ENCODE peak calls at places on chromosomes 3 and 15, in six cellular contexts. O is endothelial cell of umbilical vein, F is OCI-LY7, L is uterus, K is IMR-90, W is cardiac fibroblast. Z is an unnamed sample.

GRCh38 chr3:101193957-101194356 is 126.4 kb downstream of the IMPG2 start:
- DNase-seq in W (peak), K (peak), O (no peak), F (no peak), L (no peak), Z (peak)

GRCh38 chr15:92906563-92907081 is 6.5 kb downstream of the CHD2 start:
- DNase-seq in O (peak), K (peak), L (no peak), W (peak), F (peak), Z (no peak)

GRCh38 chr3:170494766-170495165 is 76.1 kb downstream of the CLDN11 start:
- DNase-seq in W (no peak), L (peak), K (peak), O (no peak), F (no peak), Z (no peak)

GRCh38 chr15:39621210-39621609 is 40.3 kb downstream of the THBS1 start:
- DNase-seq in F (no peak), K (no peak), W (no peak), O (peak), L (no peak), Z (no peak)

GRCh38 chr3:16309558-16309957 is 44.5 kb downstream of the OXNAD1 start:
- DNase-seq in W (peak), K (peak), O (peak), L (no peak), F (no peak), Z (no peak)

GRCh38 chr15:27273506-27273905 is 302.5 kb downstream of the GABRG3 start:
- DNase-seq in L (no peak), K (no peak), O (no peak), W (no peak), F (no peak), Z (no peak)

GRCh38 chr3:4600526-4600925 is 107.4 kb downstream of the ITPR1 start:
- DNase-seq in O (no peak), L (no peak), F (no peak), K (no peak), W (no peak), Z (no peak)

GRCh38 chr3:21435871-21436270 is 315.1 kb downstream of the ZNF385D start:
- DNase-seq in W (peak), F (no peak), K (peak), L (no peak), O (peak), Z (peak)

GRCh38 chr3:112109313-112109712 is 23.1 kb downstream of the C3orf52 start:
- DNase-seq in K (no peak), W (no peak), O (no peak), F (peak), L (no peak), Z (no peak)

GRCh38 chr3:161496508-161496907 is at the start of gene OTOL1:
- DNase-seq in O (no peak), K (no peak), W (no peak), L (no peak), F (no peak), Z (no peak)

GRCh38 chr3:71172951-71173350 is 410.6 kb downstream of the FOXP1 start:
- DNase-seq in F (no peak), W (peak), O (no peak), L (no peak), K (peak), Z (peak)

GRCh38 chr3:113606539-113607218 is 74.3 kb downstream of the SIDT1 start:
- DNase-seq in O (no peak), L (no peak), W (no peak), K (no peak), F (peak), Z (no peak)

GRCh38 chr3:53171827-53172505 is 11.0 kb downstream of the PRKCD start:
- DNase-seq in F (peak), K (no peak), L (no peak), O (no peak), W (no peak), Z (no peak)

GRCh38 chr15:42201801-42202200 is 6.3 kb downstream of the VPS39 start:
- DNase-seq in K (no peak), L (no peak), O (no peak), F (no peak), W (no peak), Z (no peak)

GRCh38 chr3:31579828-31580227 is 47.1 kb downstream of the STT3B start:
- DNase-seq in F (no peak), L (no peak), W (no peak), O (no peak), K (no peak), Z (no peak)

GRCh38 chr3:15382405-15382923 is 44.9 kb downstream of the METTL6 start:
- DNase-seq in W (no peak), K (no peak), F (no peak), O (no peak), L (no peak), Z (peak)

GRCh38 chr15:92889390-92890113 is 10.6 kb upstream of the CHD2 start:
- DNase-seq in W (peak), K (no peak), L (no peak), F (no peak), O (no peak), Z (no peak)

GRCh38 chr3:15428539-15428938 is 1.1 kb downstream of the EAF1 start:
- DNase-seq in K (peak), F (peak), W (peak), L (no peak), O (peak), Z (peak)

GRCh38 chr3:162719684-162720341 is 1223.2 kb downstream of the OTOL1 start:
- DNase-seq in L (no peak), K (peak), F (no peak), O (no peak), W (peak), Z (peak)

GRCh38 chr3:12185172-12185710 is 26.5 kb upstream of the TIMP4 start:
- DNase-seq in O (no peak), W (no peak), F (no peak), K (no peak), L (no peak), Z (no peak)

DNA sequence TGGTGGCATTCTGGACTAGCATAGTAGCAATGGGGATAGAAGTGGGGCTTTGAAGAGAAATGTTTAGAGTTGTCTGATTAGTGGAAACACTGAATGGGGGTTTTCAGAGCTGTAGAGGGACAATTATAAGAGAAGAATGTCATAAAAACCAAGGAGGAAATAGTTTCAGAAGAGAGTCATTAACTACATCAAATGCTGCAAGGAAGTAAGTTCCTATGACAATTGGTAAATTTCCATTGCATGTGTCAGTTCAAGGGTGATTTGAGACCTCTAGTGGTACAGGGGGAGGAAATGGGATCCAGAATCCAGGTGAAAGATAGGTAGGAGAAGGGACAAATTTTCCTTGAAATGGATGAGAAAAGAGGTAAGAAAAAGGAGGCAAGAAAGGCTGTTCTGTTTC is 68.3 kb upstream of the TBC1D5 start:
- DNase-seq in F (peak), L (no peak), K (peak), O (peak), W (peak), Z (peak)
- TF ChIP-seq CTCF in F (peak), L (no peak), K (peak), O (no peak), W (peak), Z (peak)

DNA sequence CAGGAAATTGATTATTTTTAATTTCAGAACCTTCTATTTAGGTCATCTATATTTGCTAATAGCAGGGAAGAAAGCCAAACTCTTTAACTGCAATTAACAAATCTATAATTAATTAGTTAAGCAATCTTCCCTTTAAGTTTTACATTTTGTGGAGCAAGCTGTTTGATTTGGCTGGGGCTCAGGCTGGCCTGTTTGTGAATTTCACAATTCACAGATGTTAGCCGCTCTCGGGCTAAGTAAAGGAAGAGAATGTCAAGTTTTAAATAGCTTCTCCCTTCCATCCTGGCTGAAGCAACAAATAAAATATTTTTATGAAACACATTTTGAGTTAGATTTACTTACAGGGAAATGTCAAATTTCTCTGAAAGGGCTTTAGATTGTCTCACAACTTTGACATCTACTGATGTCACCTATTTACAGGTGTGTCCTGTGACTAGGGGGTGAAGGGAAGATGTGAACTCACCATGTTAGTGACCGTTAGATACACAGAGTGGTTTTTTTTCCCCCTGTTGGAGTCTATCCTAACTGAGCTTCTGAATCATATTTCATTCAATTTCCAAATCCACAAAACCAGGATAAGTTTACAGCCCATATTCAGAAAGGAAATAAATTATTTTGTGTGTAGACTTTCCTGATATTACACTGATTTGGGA is 1.3 kb upstream of the TP63 start:
- DNase-seq in W (peak), O (no peak), K (no peak), L (peak), F (no peak), Z (peak)
- H3K4me3 ChIP-seq in W (no peak), O (no peak), K (no peak), L (no peak), F (no peak), Z (no peak)

GRCh38 chr15:101669744-101670143 is 17.6 kb upstream of the TM2D3 start:
- DNase-seq in O (no peak), L (no peak), W (peak), F (no peak), K (no peak), Z (no peak)

GRCh38 chr15:101676965-101677364 is 24.8 kb upstream of the TM2D3 start:
- DNase-seq in K (peak), L (no peak), F (no peak), O (no peak), W (no peak), Z (peak)

GRCh38 chr15:101675796-101676582 is 23.8 kb upstream of the TM2D3 start:
- DNase-seq in F (no peak), W (peak), K (peak), L (no peak), O (peak), Z (peak)

GRCh38 chr15:101675015-101675414 is 22.8 kb upstream of the TM2D3 start:
- DNase-seq in K (peak), W (peak), F (no peak), L (no peak), O (no peak), Z (peak)

DNA sequence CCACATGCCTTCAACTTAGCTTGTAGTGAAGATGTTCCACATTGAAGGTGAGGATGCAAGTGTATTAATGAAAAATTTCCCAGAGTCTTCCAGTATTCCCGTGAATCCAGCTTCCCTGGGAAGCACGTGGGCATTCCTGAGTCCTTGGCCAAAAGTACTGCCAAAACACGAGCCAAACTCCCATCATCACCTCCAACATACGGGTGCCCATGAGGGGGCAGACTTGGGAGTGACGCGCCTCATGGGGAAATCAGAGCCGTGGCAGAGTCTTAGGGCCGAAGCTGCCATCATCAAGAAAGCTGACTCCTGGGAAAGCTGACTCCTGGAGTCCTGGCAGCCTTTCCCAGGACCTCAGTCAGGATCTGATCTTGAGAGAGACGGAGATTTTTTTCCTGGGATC is 20.1 kb upstream of the TM2D3 start:
- DNase-seq in O (no peak), L (no peak), K (no peak), F (no peak), W (no peak), Z (no peak)
- TF ChIP-seq CTCF in O (no peak), L (no peak), K (no peak), F (peak), W (no peak), Z (no peak)

GRCh38 chr3:187889601-187890404 is 144.5 kb upstream of the BCL6 start:
- DNase-seq in F (peak), W (peak), K (no peak), O (no peak), L (peak), Z (no peak)
- H3K4me3 ChIP-seq in F (no peak), W (no peak), K (no peak), O (no peak), L (no peak), Z (no peak)

DNA sequence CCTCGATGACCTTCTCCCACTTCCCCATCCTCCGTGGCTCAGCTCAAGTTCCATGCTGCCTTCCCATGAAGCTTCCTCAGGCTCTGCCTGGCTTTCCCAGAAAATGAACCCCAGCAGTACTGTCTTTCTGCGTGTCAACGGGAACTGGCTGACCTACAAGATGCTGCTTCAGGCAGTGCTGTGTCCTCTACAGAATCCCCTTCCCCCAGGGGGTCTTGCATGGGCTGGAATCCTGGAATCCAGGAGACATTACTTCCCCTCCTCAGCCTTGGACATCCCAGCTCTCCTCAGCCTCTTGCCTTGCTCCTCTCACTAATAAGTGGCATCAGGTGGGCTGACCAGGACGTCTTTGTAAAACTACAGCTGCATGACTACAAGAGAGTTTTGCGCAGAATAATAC is 5.4 kb downstream of the CCDC12 start:
- DNase-seq in W (no peak), K (no peak), L (no peak), O (no peak), F (no peak), Z (no peak)
- TF ChIP-seq CTCF in W (no peak), K (no peak), L (no peak), O (no peak), F (no peak), Z (no peak)

GRCh38 chr3:100047455-100048141 is 66.7 kb downstream of the FILIP1L start:
- DNase-seq in K (peak), L (no peak), O (peak), F (peak), W (peak), Z (peak)
- H3K4me3 ChIP-seq in K (no peak), L (no peak), O (no peak), F (no peak), W (no peak), Z (no peak)

GRCh38 chr15:68256675-68257450 is 20.7 kb upstream of the FEM1B start:
- DNase-seq in L (peak), K (peak), F (peak), O (peak), W (peak), Z (peak)
- TF ChIP-seq CTCF in L (peak), K (no peak), F (no peak), O (no peak), W (no peak), Z (no peak)

GRCh38 chr3:194203482-194204035 is 67.6 kb downstream of the HES1 start:
- DNase-seq in W (no peak), F (no peak), O (no peak), K (no peak), L (no peak), Z (no peak)
- H3K4me3 ChIP-seq in W (no peak), F (no peak), O (peak), K (no peak), L (no peak), Z (no peak)

DNA sequence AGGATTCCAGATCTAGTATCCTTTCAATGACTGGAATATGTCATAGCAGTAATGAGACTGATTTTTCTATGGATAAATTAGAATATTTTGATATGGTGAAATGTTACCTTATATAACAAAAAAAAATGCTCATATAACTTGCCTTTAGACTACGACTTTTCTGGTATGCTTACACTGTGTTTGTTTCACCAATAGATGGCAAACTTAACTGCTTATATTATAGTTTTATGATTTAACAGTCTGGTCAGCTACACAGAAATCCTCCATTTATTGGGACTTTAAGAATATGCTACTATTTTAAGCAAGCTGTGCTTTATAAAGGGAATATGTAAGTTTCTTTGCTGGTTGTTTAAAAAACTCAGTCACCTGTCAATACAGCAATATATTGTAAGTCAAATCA is 205.6 kb downstream of the VGLL3 start:
- DNase-seq in W (peak), K (peak), O (no peak), F (no peak), L (no peak), Z (peak)
- TF ChIP-seq CTCF in W (peak), K (peak), O (no peak), F (peak), L (no peak), Z (peak)

Z was measured in AG10803.